ENCODE peak calls at places on chromosomes 13 and 19, in seven cellular contexts. One of them, this sample, is unnamed.

GRCh38 chr13:112910616-112911280 is 58.3 kb upstream of the MCF2L start:
- DNase-seq in HCT116: no peak
- DNase-seq in K562: no peak
- DNase-seq in astrocyte: no peak
- DNase-seq in neuronal stem cell: no peak
- DNase-seq in SK-N-SH: no peak
- DNase-seq in GM23248: no peak
- DNase-seq in this sample: peak

GRCh38 chr19:7783991-7784421 is 21.0 kb downstream of the CLEC4M start:
- DNase-seq in HCT116: no peak
- DNase-seq in K562: no peak
- DNase-seq in astrocyte: no peak
- DNase-seq in neuronal stem cell: no peak
- DNase-seq in SK-N-SH: no peak
- DNase-seq in GM23248: peak
- DNase-seq in this sample: peak

GRCh38 chr19:41958367-41959055 is 610 bp downstream of the RABAC1 start:
- DNase-seq in HCT116: peak
- DNase-seq in K562: peak
- DNase-seq in astrocyte: peak
- DNase-seq in neuronal stem cell: peak
- DNase-seq in SK-N-SH: peak
- DNase-seq in GM23248: peak
- DNase-seq in this sample: peak

GRCh38 chr13:20960663-20961309 is 58.2 kb upstream of the XPO4 start:
- DNase-seq in HCT116: no peak
- DNase-seq in K562: no peak
- DNase-seq in astrocyte: no peak
- DNase-seq in neuronal stem cell: no peak
- DNase-seq in SK-N-SH: no peak
- DNase-seq in GM23248: no peak
- DNase-seq in this sample: no peak

GRCh38 chr13:95643471-95643813 is 1.1 kb downstream of the DZIP1 start:
- DNase-seq in HCT116: no peak
- DNase-seq in K562: no peak
- DNase-seq in astrocyte: peak
- DNase-seq in neuronal stem cell: peak
- DNase-seq in SK-N-SH: peak
- DNase-seq in GM23248: peak
- DNase-seq in this sample: peak

GRCh38 chr13:110305949-110306339 is 1.0 kb downstream of the COL4A1 start:
- DNase-seq in HCT116: no peak
- DNase-seq in K562: no peak
- DNase-seq in astrocyte: no peak
- DNase-seq in neuronal stem cell: no peak
- DNase-seq in SK-N-SH: no peak
- DNase-seq in GM23248: peak
- DNase-seq in this sample: peak

GRCh38 chr13:23505007-23505406 is 65.2 kb upstream of the TNFRSF19 start:
- DNase-seq in HCT116: no peak
- DNase-seq in K562: no peak
- DNase-seq in astrocyte: peak
- DNase-seq in neuronal stem cell: no peak
- DNase-seq in SK-N-SH: no peak
- DNase-seq in GM23248: peak
- DNase-seq in this sample: no peak

GRCh38 chr13:28401303-28402056 is 93.4 kb downstream of the FLT1 start:
- DNase-seq in HCT116: no peak
- DNase-seq in K562: no peak
- DNase-seq in astrocyte: peak
- DNase-seq in neuronal stem cell: no peak
- DNase-seq in SK-N-SH: no peak
- DNase-seq in GM23248: peak
- DNase-seq in this sample: no peak

GRCh38 chr19:4537953-4538600 is 1.8 kb downstream of the LRG1 start:
- DNase-seq in HCT116: no peak
- DNase-seq in K562: no peak
- DNase-seq in astrocyte: no peak
- DNase-seq in neuronal stem cell: no peak
- DNase-seq in SK-N-SH: no peak
- DNase-seq in GM23248: no peak
- DNase-seq in this sample: peak

GRCh38 chr19:31015778-31016177 is 333.5 kb downstream of the TSHZ3 start:
- DNase-seq in HCT116: no peak
- DNase-seq in K562: no peak
- DNase-seq in astrocyte: no peak
- DNase-seq in neuronal stem cell: no peak
- DNase-seq in SK-N-SH: no peak
- DNase-seq in GM23248: no peak
- DNase-seq in this sample: no peak

GRCh38 chr13:49374585-49375290 is 69.1 kb downstream of the CAB39L start:
- DNase-seq in HCT116: no peak
- DNase-seq in K562: peak
- DNase-seq in astrocyte: peak
- DNase-seq in neuronal stem cell: no peak
- DNase-seq in SK-N-SH: no peak
- DNase-seq in GM23248: peak
- DNase-seq in this sample: no peak

GRCh38 chr19:19623383-19623782 is 4.6 kb downstream of the LPAR2 start:
- DNase-seq in HCT116: no peak
- DNase-seq in K562: no peak
- DNase-seq in astrocyte: no peak
- DNase-seq in neuronal stem cell: no peak
- DNase-seq in SK-N-SH: no peak
- DNase-seq in GM23248: no peak
- DNase-seq in this sample: no peak

GRCh38 chr19:18496167-18496979 is 25.5 kb downstream of the ELL start:
- DNase-seq in HCT116: no peak
- DNase-seq in K562: peak
- DNase-seq in astrocyte: peak
- DNase-seq in neuronal stem cell: no peak
- DNase-seq in SK-N-SH: no peak
- DNase-seq in GM23248: peak
- DNase-seq in this sample: no peak

GRCh38 chr19:2051771-2052704 is 994 bp upstream of the MKNK2 start:
- DNase-seq in HCT116: no peak
- DNase-seq in K562: no peak
- DNase-seq in astrocyte: no peak
- DNase-seq in neuronal stem cell: no peak
- DNase-seq in SK-N-SH: no peak
- DNase-seq in GM23248: no peak
- DNase-seq in this sample: no peak

GRCh38 chr13:31824705-31825512 is 85.6 kb downstream of the RXFP2 start:
- DNase-seq in HCT116: no peak
- DNase-seq in K562: no peak
- DNase-seq in astrocyte: peak
- DNase-seq in neuronal stem cell: no peak
- DNase-seq in SK-N-SH: no peak
- DNase-seq in GM23248: peak
- DNase-seq in this sample: peak

GRCh38 chr19:2343289-2343982 is 15.0 kb downstream of the SPPL2B start:
- DNase-seq in HCT116: no peak
- DNase-seq in K562: no peak
- DNase-seq in astrocyte: no peak
- DNase-seq in neuronal stem cell: no peak
- DNase-seq in SK-N-SH: no peak
- DNase-seq in GM23248: no peak
- DNase-seq in this sample: no peak

GRCh38 chr13:82506805-82507404 is 1375.4 kb downstream of the SLITRK1 start:
- DNase-seq in HCT116: no peak
- DNase-seq in K562: no peak
- DNase-seq in astrocyte: no peak
- DNase-seq in neuronal stem cell: no peak
- DNase-seq in SK-N-SH: no peak
- DNase-seq in GM23248: no peak
- DNase-seq in this sample: no peak

GRCh38 chr19:56623006-56623405 is 20.0 kb upstream of the SMIM17 start:
- DNase-seq in HCT116: no peak
- DNase-seq in K562: no peak
- DNase-seq in astrocyte: no peak
- DNase-seq in neuronal stem cell: no peak
- DNase-seq in SK-N-SH: no peak
- DNase-seq in GM23248: no peak
- DNase-seq in this sample: no peak

GRCh38 chr13:38417727-38418126 is 68.1 kb downstream of the UFM1 start:
- DNase-seq in HCT116: no peak
- DNase-seq in K562: peak
- DNase-seq in astrocyte: no peak
- DNase-seq in neuronal stem cell: no peak
- DNase-seq in SK-N-SH: peak
- DNase-seq in GM23248: peak
- DNase-seq in this sample: peak

GRCh38 chr13:99046851-99047250 is 69.0 kb upstream of the DOCK9 start:
- DNase-seq in HCT116: no peak
- DNase-seq in K562: no peak
- DNase-seq in astrocyte: peak
- DNase-seq in neuronal stem cell: no peak
- DNase-seq in SK-N-SH: no peak
- DNase-seq in GM23248: no peak
- DNase-seq in this sample: no peak

GRCh38 chr13:51818771-51819511 is 15.0 kb upstream of the DHRS12 start:
- DNase-seq in HCT116: no peak
- DNase-seq in K562: no peak
- DNase-seq in astrocyte: peak
- DNase-seq in neuronal stem cell: no peak
- DNase-seq in SK-N-SH: no peak
- DNase-seq in GM23248: peak
- DNase-seq in this sample: no peak

GRCh38 chr19:52336117-52336811 is at the start of gene ZNF610:
- DNase-seq in HCT116: no peak
- DNase-seq in K562: no peak
- DNase-seq in astrocyte: peak
- DNase-seq in neuronal stem cell: peak
- DNase-seq in SK-N-SH: peak
- DNase-seq in GM23248: peak
- DNase-seq in this sample: peak

GRCh38 chr13:61148211-61148610 is 267.4 kb downstream of the PCDH20 start:
- DNase-seq in HCT116: no peak
- DNase-seq in K562: no peak
- DNase-seq in astrocyte: no peak
- DNase-seq in neuronal stem cell: peak
- DNase-seq in SK-N-SH: no peak
- DNase-seq in GM23248: no peak
- DNase-seq in this sample: no peak
- H3K9ac ChIP-seq in HCT116: no peak
- H3K9ac ChIP-seq in K562: no peak
- H3K9ac ChIP-seq in astrocyte: no peak
- H3K9ac ChIP-seq in neuronal stem cell: no peak
- H3K9ac ChIP-seq in SK-N-SH: no peak
- H3K9ac ChIP-seq in GM23248: no peak
- H3K9ac ChIP-seq in this sample: no peak

DNA sequence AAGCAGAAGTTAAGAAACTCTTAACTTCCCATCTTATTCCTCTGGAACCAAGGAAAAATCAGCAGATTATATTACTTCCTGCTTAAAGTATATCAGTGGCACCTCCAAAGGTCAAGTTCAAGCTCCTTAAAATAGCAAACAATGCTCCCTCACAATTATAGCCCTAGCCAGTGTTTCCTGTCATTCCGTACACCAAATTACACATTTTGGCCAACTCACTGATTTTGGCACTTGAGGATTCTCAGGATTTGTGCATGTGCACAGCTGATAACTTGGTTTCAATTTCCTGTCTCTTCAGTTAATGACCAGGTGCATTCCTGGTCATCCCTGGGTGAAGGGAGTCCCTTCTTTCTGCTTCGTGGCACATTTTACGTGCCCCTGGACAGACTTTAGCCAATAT is 42.0 kb downstream of the TPP2 start:
- DNase-seq in HCT116: no peak
- DNase-seq in K562: no peak
- DNase-seq in astrocyte: no peak
- DNase-seq in neuronal stem cell: no peak
- DNase-seq in SK-N-SH: no peak
- DNase-seq in GM23248: no peak
- DNase-seq in this sample: no peak
- H3K9ac ChIP-seq in HCT116: no peak
- H3K9ac ChIP-seq in K562: no peak
- H3K9ac ChIP-seq in astrocyte: no peak
- H3K9ac ChIP-seq in neuronal stem cell: no peak
- H3K9ac ChIP-seq in SK-N-SH: no peak
- H3K9ac ChIP-seq in GM23248: no peak
- H3K9ac ChIP-seq in this sample: no peak

DNA sequence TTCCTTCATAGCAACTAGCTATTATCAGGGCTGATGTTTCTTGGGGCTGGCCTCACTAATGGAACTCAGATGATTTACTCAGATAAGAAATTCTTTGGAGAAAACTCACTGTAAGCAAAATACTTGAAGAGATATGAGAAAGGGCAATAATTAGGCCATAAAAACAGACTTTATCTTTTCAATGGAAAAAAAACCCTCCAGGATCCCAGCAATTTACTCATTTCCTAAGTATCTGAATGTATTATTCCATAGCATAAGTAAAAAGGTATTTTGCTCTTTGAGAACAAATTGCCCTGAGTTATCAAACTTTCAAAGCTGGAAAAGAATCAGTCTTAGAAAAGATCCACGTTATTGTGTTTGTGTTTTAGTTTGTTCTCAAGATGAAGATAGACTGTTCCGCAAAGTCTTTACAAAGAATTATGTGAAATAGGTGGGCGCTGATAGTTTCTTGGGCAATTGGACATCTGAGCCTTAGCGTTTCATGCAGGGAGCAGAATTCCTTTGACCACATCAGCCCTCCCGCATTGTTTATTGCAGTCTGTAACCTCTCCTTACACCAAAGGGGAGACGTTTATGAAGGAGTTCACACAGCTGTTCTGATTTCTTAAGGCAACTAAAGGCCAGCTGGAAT is 29.1 kb upstream of the CSNK1A1L start:
- DNase-seq in HCT116: no peak
- DNase-seq in K562: no peak
- DNase-seq in astrocyte: peak
- DNase-seq in neuronal stem cell: no peak
- DNase-seq in SK-N-SH: no peak
- DNase-seq in GM23248: peak
- DNase-seq in this sample: no peak
- H3K9ac ChIP-seq in HCT116: no peak
- H3K9ac ChIP-seq in K562: no peak
- H3K9ac ChIP-seq in astrocyte: peak
- H3K9ac ChIP-seq in neuronal stem cell: no peak
- H3K9ac ChIP-seq in SK-N-SH: peak
- H3K9ac ChIP-seq in GM23248: peak
- H3K9ac ChIP-seq in this sample: no peak

GRCh38 chr13:26015276-26015934 is 36.4 kb downstream of the SHISA2 start:
- DNase-seq in HCT116: no peak
- DNase-seq in K562: no peak
- DNase-seq in astrocyte: no peak
- DNase-seq in neuronal stem cell: no peak
- DNase-seq in SK-N-SH: no peak
- DNase-seq in GM23248: no peak
- DNase-seq in this sample: no peak

GRCh38 chr13:26007774-26008173 is 44.0 kb downstream of the SHISA2 start:
- DNase-seq in HCT116: no peak
- DNase-seq in K562: no peak
- DNase-seq in astrocyte: no peak
- DNase-seq in neuronal stem cell: no peak
- DNase-seq in SK-N-SH: no peak
- DNase-seq in GM23248: no peak
- DNase-seq in this sample: no peak

GRCh38 chr13:26010487-26011207 is 41.2 kb downstream of the SHISA2 start:
- DNase-seq in HCT116: no peak
- DNase-seq in K562: no peak
- DNase-seq in astrocyte: no peak
- DNase-seq in neuronal stem cell: no peak
- DNase-seq in SK-N-SH: no peak
- DNase-seq in GM23248: no peak
- DNase-seq in this sample: no peak

GRCh38 chr13:26011208-26011573 is 40.6 kb downstream of the SHISA2 start:
- DNase-seq in HCT116: no peak
- DNase-seq in K562: no peak
- DNase-seq in astrocyte: no peak
- DNase-seq in neuronal stem cell: no peak
- DNase-seq in SK-N-SH: no peak
- DNase-seq in GM23248: no peak
- DNase-seq in this sample: no peak

GRCh38 chr13:26011996-26012688 is 39.7 kb downstream of the SHISA2 start:
- DNase-seq in HCT116: no peak
- DNase-seq in K562: no peak
- DNase-seq in astrocyte: no peak
- DNase-seq in neuronal stem cell: no peak
- DNase-seq in SK-N-SH: no peak
- DNase-seq in GM23248: peak
- DNase-seq in this sample: no peak
- H3K9ac ChIP-seq in HCT116: no peak
- H3K9ac ChIP-seq in K562: no peak
- H3K9ac ChIP-seq in astrocyte: peak
- H3K9ac ChIP-seq in neuronal stem cell: no peak
- H3K9ac ChIP-seq in SK-N-SH: no peak
- H3K9ac ChIP-seq in GM23248: no peak
- H3K9ac ChIP-seq in this sample: no peak